ENCODE peak calls at places on chromosomes 3 and 15, in six cellular contexts. O, U, V, A, R and X are unnamed samples.

GRCh38 chr15:82317091-82317489 is 32.2 kb downstream of the GOLGA6L10 start:
- DNase-seq in V (no peak), O (no peak), R (no peak), A (no peak), U (no peak), X (no peak)

GRCh38 chr3:45443459-45443858 is 55.1 kb downstream of the LARS2 start:
- DNase-seq in V (no peak), U (no peak), O (no peak), R (no peak), A (no peak), X (no peak)

GRCh38 chr3:158918451-158918850 is 116.6 kb downstream of the MFSD1 start:
- DNase-seq in R (no peak), A (no peak), V (no peak), O (no peak), U (no peak), X (no peak)

GRCh38 chr3:194058189-194058571 is 77.8 kb upstream of the HES1 start:
- DNase-seq in A (peak), R (peak), U (peak), O (peak), V (peak), X (peak)

GRCh38 chr3:133944181-133944580 is 48.5 kb upstream of the RAB6B start:
- DNase-seq in O (no peak), A (peak), U (peak), V (peak), R (peak), X (peak)

GRCh38 chr3:127425505-127426443 is 137.9 kb upstream of the PRR20G start:
- DNase-seq in O (no peak), R (no peak), V (no peak), U (peak), A (no peak), X (no peak)

GRCh38 chr3:131704084-131704483 is 201.3 kb upstream of the MRPL3 start:
- DNase-seq in U (no peak), V (no peak), R (no peak), A (no peak), O (no peak), X (no peak)

GRCh38 chr3:55826731-55827496 is 339.8 kb upstream of the WNT5A start:
- DNase-seq in U (no peak), R (peak), V (peak), O (no peak), A (peak), X (peak)

GRCh38 chr15:92316586-92317295 is 76.9 kb upstream of the ST8SIA2 start:
- DNase-seq in A (no peak), R (no peak), O (no peak), U (no peak), V (no peak), X (no peak)

GRCh38 chr3:170043506-170043905 is 5.7 kb downstream of the GPR160 start:
- DNase-seq in A (no peak), R (no peak), U (no peak), O (no peak), V (no peak), X (peak)

GRCh38 chr3:73298243-73299183 is 237.1 kb downstream of the EBLN2 start:
- DNase-seq in R (no peak), O (no peak), V (no peak), A (no peak), U (no peak), X (no peak)

DNA sequence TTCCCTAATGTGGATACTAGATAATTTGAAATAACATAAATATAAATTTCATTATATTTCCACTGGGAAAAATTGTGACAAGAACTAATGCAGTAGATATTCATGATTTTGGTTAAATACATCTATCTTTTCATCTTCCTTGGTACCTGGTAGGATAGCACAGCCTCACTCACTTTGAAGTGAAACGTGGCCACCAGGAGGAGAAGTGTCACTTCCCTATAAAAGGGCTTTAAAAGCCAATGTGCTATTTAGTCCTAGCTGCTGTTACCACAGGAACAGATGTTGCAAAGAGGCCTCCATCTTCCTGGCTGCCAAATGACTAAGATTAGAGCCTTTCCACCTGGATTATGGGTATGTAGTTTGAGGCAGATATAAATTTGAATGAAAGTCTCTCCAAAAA is 140.0 kb downstream of the PLOD2 start:
- DNase-seq in U (no peak), A (no peak), O (no peak), V (no peak), R (no peak), X (no peak)
- TF ChIP-seq CTCF in U (no peak), A (no peak), O (no peak), V (no peak), R (peak), X (no peak)

GRCh38 chr15:37881237-37882013 is 53.0 kb upstream of the TMCO5A start:
- DNase-seq in R (no peak), A (no peak), O (no peak), U (no peak), V (no peak), X (no peak)

GRCh38 chr15:37880009-37880834 is 54.2 kb upstream of the TMCO5A start:
- DNase-seq in O (no peak), U (no peak), R (peak), V (peak), A (peak), X (peak)

GRCh38 chr15:37876900-37877299 is 57.5 kb upstream of the TMCO5A start:
- DNase-seq in O (no peak), U (no peak), R (no peak), A (no peak), V (no peak), X (no peak)

GRCh38 chr15:37880835-37881153 is 53.6 kb upstream of the TMCO5A start:
- DNase-seq in A (no peak), U (no peak), O (no peak), R (no peak), V (no peak), X (no peak)

GRCh38 chr15:37877851-37878577 is 56.4 kb upstream of the TMCO5A start:
- DNase-seq in U (no peak), V (peak), A (peak), R (peak), O (no peak), X (peak)
- H3K4me3 ChIP-seq in U (no peak), V (no peak), A (no peak), R (no peak), O (no peak), X (no peak)

GRCh38 chr15:53033709-53034108 is 243.6 kb upstream of the ONECUT1 start:
- DNase-seq in U (no peak), O (no peak), V (no peak), A (no peak), R (no peak), X (no peak)

GRCh38 chr15:53038542-53038941 is 248.4 kb upstream of the ONECUT1 start:
- DNase-seq in R (no peak), U (no peak), A (no peak), V (no peak), O (no peak), X (no peak)

GRCh38 chr15:53034767-53035245 is 244.7 kb upstream of the ONECUT1 start:
- DNase-seq in R (no peak), V (no peak), O (no peak), A (no peak), U (no peak), X (no peak)

GRCh38 chr15:53037904-53038303 is 247.8 kb upstream of the ONECUT1 start:
- DNase-seq in R (no peak), O (no peak), V (no peak), U (no peak), A (no peak), X (no peak)

GRCh38 chr15:53036641-53037040 is 246.5 kb upstream of the ONECUT1 start:
- DNase-seq in V (no peak), R (no peak), A (no peak), U (no peak), O (no peak), X (no peak)
- TF ChIP-seq CTCF in V (no peak), R (no peak), A (no peak), U (no peak), O (no peak), X (no peak)

DNA sequence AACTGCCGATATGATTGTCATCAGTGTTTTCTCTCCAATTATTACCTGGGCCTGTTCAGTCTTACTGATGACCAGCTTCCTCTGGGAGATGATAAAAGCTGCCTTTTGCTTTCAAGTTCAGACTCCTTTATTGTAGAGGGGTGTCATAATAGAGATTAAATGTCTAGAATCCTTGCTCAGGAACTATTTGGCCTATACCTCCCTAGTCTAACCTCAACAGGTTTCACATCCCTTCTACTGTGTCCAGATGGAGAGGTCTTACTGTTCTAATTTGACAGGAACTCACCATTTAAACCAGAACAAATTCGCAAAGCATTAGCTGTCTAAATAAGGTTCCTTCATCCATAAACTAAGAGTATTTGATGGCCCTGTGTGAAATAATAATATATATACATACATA is 88.0 kb downstream of the BCHE start:
- DNase-seq in R (no peak), O (no peak), A (no peak), U (no peak), V (no peak), X (no peak)
- H3K4me3 ChIP-seq in R (no peak), O (no peak), A (no peak), U (no peak), V (no peak), X (no peak)

GRCh38 chr3:149881879-149882278 is 68.9 kb downstream of the RNF13 start:
- DNase-seq in V (no peak), O (no peak), R (no peak), U (no peak), A (no peak), X (no peak)

GRCh38 chr3:149892371-149892770 is 78.3 kb downstream of the PFN2 start:
- DNase-seq in R (no peak), A (no peak), V (no peak), U (no peak), O (no peak), X (no peak)

GRCh38 chr3:149883134-149883533 is 70.1 kb downstream of the RNF13 start:
- DNase-seq in V (no peak), U (no peak), O (no peak), A (no peak), R (no peak), X (no peak)

GRCh38 chr3:149886957-149887356 is 73.9 kb downstream of the RNF13 start:
- DNase-seq in R (no peak), V (no peak), U (no peak), O (no peak), A (no peak), X (no peak)
- TF ChIP-seq CTCF in R (no peak), V (no peak), U (no peak), O (no peak), A (no peak), X (no peak)

GRCh38 chr3:176328198-176328597 is 869.1 kb downstream of the TBL1XR1 start:
- DNase-seq in A (no peak), U (no peak), R (no peak), V (no peak), O (no peak), X (no peak)
- H3K4me3 ChIP-seq in A (no peak), U (no peak), R (no peak), V (no peak), O (no peak), X (no peak)